ENCODE peak calls at places on chromosomes 1 and 21, in seven cellular contexts. Z, O, J, U, B, D and F are unnamed samples.

GRCh38 chr1:194062962-194063361 is 876.5 kb upstream of the B3GALT2 start:
- DNase-seq in O (no peak), U (peak), Z (no peak), J (no peak), D (peak), B (no peak), F (no peak)

GRCh38 chr21:16195896-16196443 is 466.2 kb downstream of the USP25 start:
- DNase-seq in U (peak), D (peak), O (no peak), Z (no peak), B (no peak), J (no peak), F (no peak)

GRCh38 chr21:42809577-42810440 is 69.5 kb downstream of the WDR4 start:
- DNase-seq in Z (no peak), U (no peak), O (no peak), B (no peak), D (no peak), J (no peak), F (no peak)

GRCh38 chr1:63935148-63935547 is 161.3 kb downstream of the ROR1 start:
- DNase-seq in Z (no peak), O (no peak), D (no peak), U (no peak), J (no peak), B (peak), F (no peak)

GRCh38 chr1:178935610-178936009 is 64.7 kb upstream of the ANGPTL1 start:
- DNase-seq in D (no peak), J (no peak), U (no peak), O (no peak), Z (no peak), B (no peak), F (no peak)

GRCh38 chr1:65063025-65063424 is 85.0 kb upstream of the AK4 start:
- DNase-seq in B (no peak), Z (no peak), O (no peak), D (no peak), J (no peak), U (no peak), F (no peak)

GRCh38 chr21:31329431-31330143 is 14.5 kb downstream of the TIAM1 start:
- DNase-seq in B (no peak), Z (no peak), U (no peak), O (no peak), J (no peak), D (no peak), F (no peak)

GRCh38 chr1:41305576-41306365 is 55.5 kb upstream of the FOXO6 start:
- DNase-seq in J (no peak), O (no peak), B (no peak), Z (no peak), U (no peak), D (no peak), F (no peak)

GRCh38 chr21:38095220-38095619 is 161.6 kb upstream of the KCNJ15 start:
- DNase-seq in Z (no peak), D (no peak), B (no peak), O (peak), J (no peak), U (peak), F (no peak)

GRCh38 chr1:173445656-173446055 is 31.5 kb upstream of the PRDX6 start:
- DNase-seq in Z (no peak), U (no peak), B (no peak), J (no peak), D (no peak), O (no peak), F (no peak)

GRCh38 chr1:103960045-103960444 is 210.3 kb downstream of the AMY1C start:
- DNase-seq in J (no peak), O (no peak), B (no peak), Z (no peak), U (no peak), D (no peak), F (no peak)

GRCh38 chr1:47534417-47534816 is 96.6 kb downstream of the FOXD2 start:
- DNase-seq in B (no peak), U (peak), J (no peak), Z (no peak), D (peak), O (no peak), F (no peak)

GRCh38 chr1:156662588-156663055 is 14.6 kb downstream of the NES start:
- DNase-seq in D (no peak), Z (no peak), J (no peak), U (no peak), B (no peak), O (no peak), F (no peak)

GRCh38 chr1:204673909-204674701 is 11.4 kb downstream of the LRRN2 start:
- DNase-seq in O (no peak), J (no peak), D (no peak), U (no peak), B (no peak), Z (no peak), F (no peak)

GRCh38 chr1:232110281-232111090 is 483.9 kb downstream of the DISC1 start:
- DNase-seq in O (no peak), J (no peak), D (peak), B (no peak), U (peak), Z (no peak), F (no peak)

GRCh38 chr1:87089070-87089736 is 174.8 kb downstream of the HS2ST1 start:
- DNase-seq in D (no peak), Z (no peak), U (no peak), B (no peak), J (no peak), O (no peak), F (no peak)

GRCh38 chr1:246492611-246493245 is 14.4 kb downstream of the SMYD3 start:
- DNase-seq in D (peak), Z (peak), J (peak), O (no peak), U (peak), B (peak), F (no peak)

GRCh38 chr1:98962156-98962555 is 42.5 kb downstream of the PLPPR5 start:
- DNase-seq in Z (no peak), O (peak), U (peak), D (peak), J (no peak), B (no peak), F (no peak)

GRCh38 chr1:200206761-200207160 is 179.3 kb downstream of the NR5A2 start:
- DNase-seq in Z (no peak), B (no peak), O (no peak), J (no peak), U (no peak), D (peak), F (no peak)

GRCh38 chr1:30328100-30328370 is 395.4 kb downstream of the MATN1 start:
- DNase-seq in O (no peak), Z (no peak), D (no peak), J (no peak), B (no peak), U (no peak), F (no peak)

GRCh38 chr1:205398586-205398985 is 23.3 kb downstream of the LEMD1 start:
- DNase-seq in D (no peak), U (no peak), B (no peak), J (no peak), O (no peak), Z (no peak), F (no peak)